ENCODE peak calls at places on chromosomes 7 and 10, in five cellular contexts. One of them, this sample, is unnamed.
A peak's percentile ranks its signal among the peaks of the same experiment; 100 is the strongest.

GRCh38 chr7:33590902-33591301 is 314.4 kb upstream of the BMPER start:
- DNase-seq in heart left ventricle: no peak
- DNase-seq in A549: no peak
- DNase-seq in left lung: no peak
- DNase-seq in mammary epithelial cell: peak; percentile 16
- DNase-seq in this sample: no peak

GRCh38 chr10:116298586-116298985 is 25.6 kb upstream of the GFRA1 start:
- DNase-seq in mammary epithelial cell: no peak
- DNase-seq in heart left ventricle: no peak
- DNase-seq in A549: no peak
- DNase-seq in left lung: no peak
- DNase-seq in this sample: no peak

GRCh38 chr10:72027498-72027897 is 60.9 kb downstream of the SPOCK2 start:
- DNase-seq in mammary epithelial cell: no peak
- DNase-seq in left lung: no peak
- DNase-seq in A549: no peak
- DNase-seq in heart left ventricle: no peak
- DNase-seq in this sample: no peak

GRCh38 chr10:103781329-103782061 is 73.9 kb downstream of the SH3PXD2A start:
- DNase-seq in mammary epithelial cell: peak; percentile 99
- DNase-seq in left lung: peak; percentile 31
- DNase-seq in heart left ventricle: no peak
- DNase-seq in A549: peak; percentile 68
- DNase-seq in this sample: no peak

GRCh38 chr7:131581241-131582157 is 25.1 kb upstream of the PODXL start:
- DNase-seq in mammary epithelial cell: no peak
- DNase-seq in A549: no peak
- DNase-seq in left lung: no peak
- DNase-seq in heart left ventricle: peak; percentile 86
- DNase-seq in this sample: no peak

GRCh38 chr10:110821508-110821907 is 50.2 kb upstream of the PDCD4 start:
- DNase-seq in A549: no peak
- DNase-seq in mammary epithelial cell: no peak
- DNase-seq in heart left ventricle: peak; percentile 70
- DNase-seq in left lung: no peak
- DNase-seq in this sample: no peak

GRCh38 chr7:116574025-116574822 is 49.4 kb downstream of the CAV1 start:
- DNase-seq in left lung: no peak
- DNase-seq in heart left ventricle: no peak
- DNase-seq in A549: no peak
- DNase-seq in mammary epithelial cell: no peak
- DNase-seq in this sample: no peak

GRCh38 chr7:130207642-130208041 is at the start of gene SSMEM1:
- DNase-seq in A549: no peak
- DNase-seq in left lung: no peak
- DNase-seq in heart left ventricle: no peak
- DNase-seq in mammary epithelial cell: peak; percentile 69
- DNase-seq in this sample: no peak

GRCh38 chr10:113111900-113112853 is 162.1 kb downstream of the TCF7L2 start:
- DNase-seq in heart left ventricle: no peak
- DNase-seq in mammary epithelial cell: peak; percentile 39
- DNase-seq in A549: no peak
- DNase-seq in left lung: no peak
- DNase-seq in this sample: no peak

GRCh38 chr10:84244651-84245270 is at the start of gene RGR:
- DNase-seq in A549: no peak
- DNase-seq in left lung: no peak
- DNase-seq in heart left ventricle: peak; percentile 49
- DNase-seq in mammary epithelial cell: no peak
- DNase-seq in this sample: no peak

GRCh38 chr10:34438741-34439140 is 376.4 kb downstream of the PARD3 start:
- DNase-seq in mammary epithelial cell: no peak
- DNase-seq in A549: no peak
- DNase-seq in heart left ventricle: no peak
- DNase-seq in left lung: no peak
- DNase-seq in this sample: no peak

GRCh38 chr7:120741371-120742042 is 116.4 kb downstream of the TSPAN12 start:
- DNase-seq in mammary epithelial cell: no peak
- DNase-seq in left lung: no peak
- DNase-seq in heart left ventricle: no peak
- DNase-seq in A549: no peak
- DNase-seq in this sample: no peak

GRCh38 chr7:110027385-110027784 is 1063.5 kb upstream of the LRRN3 start:
- DNase-seq in heart left ventricle: no peak
- DNase-seq in mammary epithelial cell: no peak
- DNase-seq in A549: no peak
- DNase-seq in left lung: no peak
- DNase-seq in this sample: no peak

GRCh38 chr10:31929260-31929985 is 792 bp upstream of the ARHGAP12 start:
- DNase-seq in mammary epithelial cell: peak; percentile 43
- DNase-seq in left lung: peak; percentile 87
- DNase-seq in A549: peak; percentile 52
- DNase-seq in heart left ventricle: peak; percentile 57
- DNase-seq in this sample: peak; percentile 64

GRCh38 chr7:17991866-17992648 is 35.6 kb downstream of the PRPS1L1 start:
- DNase-seq in mammary epithelial cell: no peak
- DNase-seq in A549: no peak
- DNase-seq in heart left ventricle: no peak
- DNase-seq in left lung: no peak
- DNase-seq in this sample: no peak

GRCh38 chr7:33904680-33905388 is 505 bp upstream of the BMPER start:
- DNase-seq in A549: peak; percentile 48
- DNase-seq in mammary epithelial cell: peak; percentile 40
- DNase-seq in heart left ventricle: no peak
- DNase-seq in left lung: peak; percentile 81
- DNase-seq in this sample: peak; percentile 28

GRCh38 chr10:117546020-117546629 is 3.6 kb downstream of the EMX2 start:
- DNase-seq in A549: no peak
- DNase-seq in left lung: no peak
- DNase-seq in mammary epithelial cell: no peak
- DNase-seq in heart left ventricle: no peak
- DNase-seq in this sample: no peak

GRCh38 chr10:128744092-128744491 is 617.9 kb upstream of the MKI67 start:
- DNase-seq in mammary epithelial cell: no peak
- DNase-seq in heart left ventricle: no peak
- DNase-seq in left lung: no peak
- DNase-seq in A549: no peak
- DNase-seq in this sample: no peak

GRCh38 chr10:103525901-103526300 is 32.4 kb downstream of the NEURL1 start:
- DNase-seq in heart left ventricle: no peak
- DNase-seq in A549: no peak
- DNase-seq in left lung: no peak
- DNase-seq in mammary epithelial cell: no peak
- DNase-seq in this sample: no peak

GRCh38 chr10:11754620-11755019 is 12.4 kb downstream of the ECHDC3 start:
- DNase-seq in A549: no peak
- DNase-seq in left lung: no peak
- DNase-seq in heart left ventricle: no peak
- DNase-seq in mammary epithelial cell: no peak
- DNase-seq in this sample: no peak

GRCh38 chr10:129963831-129964501 is at the start of gene EBF3:
- DNase-seq in left lung: peak; percentile 81
- DNase-seq in mammary epithelial cell: peak; percentile 25
- DNase-seq in heart left ventricle: peak; percentile 91
- DNase-seq in A549: no peak
- DNase-seq in this sample: no peak
- H3K4me3 ChIP-seq in left lung: peak within 1 kb of the TSS; percentile 27
- H3K4me3 ChIP-seq in mammary epithelial cell: peak within 1 kb of the TSS; percentile 27
- H3K4me3 ChIP-seq in heart left ventricle: peak within 1 kb of the TSS; percentile 66
- H3K4me3 ChIP-seq in A549: peak within 1 kb of the TSS; percentile 53
- H3K4me3 ChIP-seq in this sample: no peak within 1 kb of the TSS

GRCh38 chr10:87504667-87505365 is at the start of gene MINPP1:
- DNase-seq in left lung: peak; percentile 93
- DNase-seq in A549: peak; percentile 87
- DNase-seq in heart left ventricle: peak; percentile 83
- DNase-seq in mammary epithelial cell: peak; percentile 89
- DNase-seq in this sample: peak; percentile 89
- TF ChIP-seq CTCF in left lung: peak; percentile 10
- TF ChIP-seq CTCF in A549: no peak
- TF ChIP-seq CTCF in heart left ventricle: no peak
- TF ChIP-seq CTCF in mammary epithelial cell: no peak
- TF ChIP-seq CTCF in this sample: no peak

GRCh38 chr7:157278167-157278790 is 58.5 kb upstream of the DNAJB6 start:
- DNase-seq in A549: no peak
- DNase-seq in left lung: peak; percentile 64
- DNase-seq in heart left ventricle: no peak
- DNase-seq in mammary epithelial cell: no peak
- DNase-seq in this sample: no peak
- H3K4me3 ChIP-seq in A549: no peak overlapping the region
- H3K4me3 ChIP-seq in left lung: no peak overlapping the region
- H3K4me3 ChIP-seq in heart left ventricle: no peak overlapping the region
- H3K4me3 ChIP-seq in mammary epithelial cell: no peak overlapping the region
- H3K4me3 ChIP-seq in this sample: no peak overlapping the region

GRCh38 chr7:5439209-5439571 is 15.6 kb upstream of the TNRC18 start:
- DNase-seq in left lung: no peak
- DNase-seq in mammary epithelial cell: no peak
- DNase-seq in A549: no peak
- DNase-seq in heart left ventricle: no peak
- DNase-seq in this sample: no peak
- TF ChIP-seq CTCF in left lung: no peak
- TF ChIP-seq CTCF in mammary epithelial cell: no peak
- TF ChIP-seq CTCF in A549: no peak
- TF ChIP-seq CTCF in heart left ventricle: no peak
- TF ChIP-seq CTCF in this sample: no peak

GRCh38 chr10:43060291-43060690 is 16.6 kb upstream of the RET start:
- DNase-seq in A549: no peak
- DNase-seq in mammary epithelial cell: peak; percentile 11
- DNase-seq in heart left ventricle: peak; percentile 37
- DNase-seq in left lung: peak; percentile 73
- DNase-seq in this sample: no peak

GRCh38 chr10:43059336-43059720 is 17.5 kb upstream of the RET start:
- DNase-seq in mammary epithelial cell: no peak
- DNase-seq in A549: no peak
- DNase-seq in heart left ventricle: no peak
- DNase-seq in left lung: peak; percentile 30
- DNase-seq in this sample: no peak

GRCh38 chr10:43062402-43063160 is 14.3 kb upstream of the RET start:
- DNase-seq in A549: no peak
- DNase-seq in heart left ventricle: no peak
- DNase-seq in mammary epithelial cell: no peak
- DNase-seq in left lung: peak; percentile 63
- DNase-seq in this sample: no peak

GRCh38 chr10:43061331-43061730 is 15.5 kb upstream of the RET start:
- DNase-seq in heart left ventricle: no peak
- DNase-seq in left lung: peak; percentile 52
- DNase-seq in mammary epithelial cell: no peak
- DNase-seq in A549: no peak
- DNase-seq in this sample: no peak

GRCh38 chr10:43061764-43062163 is 15.1 kb upstream of the RET start:
- DNase-seq in left lung: peak; percentile 45
- DNase-seq in A549: no peak
- DNase-seq in heart left ventricle: no peak
- DNase-seq in mammary epithelial cell: no peak
- DNase-seq in this sample: no peak
- H3K4me3 ChIP-seq in left lung: no peak overlapping the region
- H3K4me3 ChIP-seq in A549: no peak overlapping the region
- H3K4me3 ChIP-seq in heart left ventricle: no peak overlapping the region
- H3K4me3 ChIP-seq in mammary epithelial cell: no peak overlapping the region
- H3K4me3 ChIP-seq in this sample: no peak overlapping the region

DNA sequence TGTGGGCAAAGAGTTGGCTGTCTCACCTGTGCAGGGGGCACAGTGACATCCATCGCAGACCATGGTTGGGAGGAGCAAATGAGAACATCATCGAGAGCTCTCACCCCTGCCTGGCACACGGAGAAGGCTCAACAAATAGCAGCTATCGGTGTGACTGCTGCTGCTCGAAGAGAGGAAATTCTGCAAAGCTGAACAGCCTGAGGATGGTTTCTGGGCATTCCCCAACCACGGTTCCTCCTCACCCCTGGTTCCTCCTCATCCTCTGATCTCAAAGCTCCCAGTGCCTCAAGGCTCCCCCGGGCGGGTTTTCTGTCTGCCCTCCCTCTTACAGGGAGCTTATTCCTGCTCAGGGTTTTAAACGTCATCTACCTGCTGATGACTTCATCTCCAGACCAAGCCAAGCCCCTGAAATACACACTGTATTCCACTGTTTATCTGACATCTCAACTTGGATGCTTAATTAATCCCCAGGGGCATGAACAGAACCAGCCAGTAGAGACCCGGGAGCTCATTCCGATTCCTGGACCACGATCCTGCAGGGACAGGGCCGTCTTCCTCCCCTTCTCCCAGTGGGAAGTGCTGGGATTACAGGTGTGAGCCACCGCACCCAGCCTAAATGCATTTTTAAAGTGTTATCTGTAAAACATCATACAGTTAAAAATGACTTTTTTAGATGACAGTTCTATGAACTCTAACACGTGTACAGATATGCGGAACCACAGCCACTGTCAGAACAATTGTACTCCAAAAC is 19.5 kb upstream of the NOM1 start:
- DNase-seq in A549: no peak
- DNase-seq in mammary epithelial cell: no peak
- DNase-seq in heart left ventricle: no peak
- DNase-seq in left lung: no peak
- DNase-seq in this sample: no peak
- TF ChIP-seq CTCF in A549: no peak
- TF ChIP-seq CTCF in mammary epithelial cell: no peak
- TF ChIP-seq CTCF in heart left ventricle: no peak
- TF ChIP-seq CTCF in left lung: no peak
- TF ChIP-seq CTCF in this sample: no peak

DNA sequence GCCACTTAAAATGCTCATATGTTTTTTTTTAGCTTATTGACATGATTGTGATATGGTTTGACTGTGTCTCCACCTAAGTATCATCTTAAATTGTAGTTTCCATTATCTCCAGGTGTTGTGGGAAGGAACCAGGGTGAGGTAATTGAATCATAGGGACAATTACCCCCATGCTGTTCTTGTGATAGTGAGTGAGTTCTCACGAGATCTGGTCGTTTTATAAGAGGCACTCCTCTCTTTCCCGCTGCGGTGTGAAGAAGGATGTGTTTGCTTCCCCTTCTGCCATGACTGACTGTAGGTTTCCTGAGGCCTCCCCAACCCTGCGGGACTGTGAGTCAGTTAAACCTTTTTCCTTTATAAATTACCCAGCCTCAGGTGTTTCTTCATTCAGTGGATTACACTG is 80.5 kb upstream of the ETV1 start:
- DNase-seq in mammary epithelial cell: no peak
- DNase-seq in A549: no peak
- DNase-seq in heart left ventricle: no peak
- DNase-seq in left lung: no peak
- DNase-seq in this sample: no peak
- H3K4me3 ChIP-seq in mammary epithelial cell: no peak overlapping the region
- H3K4me3 ChIP-seq in A549: no peak overlapping the region
- H3K4me3 ChIP-seq in heart left ventricle: no peak overlapping the region
- H3K4me3 ChIP-seq in left lung: no peak overlapping the region
- H3K4me3 ChIP-seq in this sample: no peak overlapping the region

This sample was measured in GM06990.